ENCODE peak calls at places on chromosomes 1 and 21, in seven cellular contexts. B is BJ, V is H7, W is psoas muscle, C is progenitor cell of endocrine pancreas, P is fibroblast of villous mesenchyme, L is H4. U is an unnamed sample.

GRCh38 chr1:225361176-225361575 is 66.7 kb downstream of the LBR start:
- DNase-seq in B (no peak), V (no peak), W (no peak), C (no peak), P (no peak), L (no peak), U (no peak)

GRCh38 chr1:99675994-99676393 is 30.1 kb downstream of the PALMD start:
- DNase-seq in B (no peak), V (no peak), W (no peak), C (no peak), P (no peak), L (no peak), U (no peak)

GRCh38 chr1:46461809-46462448 is 27.7 kb upstream of the DMBX1 start:
- DNase-seq in B (no peak), V (no peak), W (no peak), C (no peak), P (no peak), L (no peak), U (no peak)

GRCh38 chr1:9312183-9312582 is 19.5 kb downstream of the SPSB1 start:
- DNase-seq in B (no peak), V (no peak), W (no peak), C (no peak), P (peak; percentile 39), L (no peak), U (no peak)

GRCh38 chr1:32743380-32744062 is 41.0 kb upstream of the SYNC start:
- DNase-seq in B (no peak), V (peak; percentile 20), W (no peak), C (no peak), P (no peak), L (no peak), U (no peak)

GRCh38 chr1:234755449-234755863 is 145.5 kb upstream of the IRF2BP2 start:
- DNase-seq in B (peak; percentile 41), V (no peak), W (peak; percentile 77), C (no peak), P (peak; percentile 96), L (peak; percentile 82), U (peak; percentile 44)

GRCh38 chr1:9900142-9901043 is 9.7 kb downstream of the CTNNBIP1 start:
- DNase-seq in B (no peak), V (no peak), W (peak; percentile 44), C (no peak), P (no peak), L (no peak), U (no peak)

GRCh38 chr1:59384443-59384842 is 87.5 kb downstream of the FGGY start:
- DNase-seq in B (no peak), V (no peak), W (no peak), C (no peak), P (no peak), L (no peak), U (no peak)

GRCh38 chr1:14894811-14895524 is 258.6 kb upstream of the TMEM51 start:
- DNase-seq in B (no peak), V (no peak), W (no peak), C (no peak), P (no peak), L (no peak), U (no peak)

GRCh38 chr1:119544165-119544762 is 37.3 kb downstream of the HSD3B1 start:
- DNase-seq in B (no peak), V (peak; percentile 34), W (no peak), C (no peak), P (peak; percentile 7), L (peak; percentile 33), U (no peak)

GRCh38 chr1:235932090-235932510 is 65.4 kb upstream of the LYST start:
- DNase-seq in B (no peak), V (peak; percentile 56), W (no peak), C (no peak), P (no peak), L (peak; percentile 39), U (no peak)

GRCh38 chr1:153441238-153441755 is 19.2 kb downstream of the S100A7 start:
- DNase-seq in B (no peak), V (no peak), W (no peak), C (no peak), P (no peak), L (no peak), U (no peak)

GRCh38 chr1:65421341-65422174 is 1.1 kb downstream of the LEPR start:
- DNase-seq in B (no peak), V (no peak), W (no peak), C (no peak), P (no peak), L (no peak), U (no peak)

GRCh38 chr1:58063095-58063494 is 483.4 kb downstream of the OMA1 start:
- DNase-seq in B (no peak), V (no peak), W (no peak), C (no peak), P (no peak), L (no peak), U (no peak)

GRCh38 chr21:36306872-36307534 is 13.0 kb upstream of the MORC3 start:
- DNase-seq in B (no peak), V (no peak), W (no peak), C (no peak), P (no peak), L (no peak), U (no peak)

GRCh38 chr1:66247415-66248208 is 286.3 kb upstream of the SGIP1 start:
- DNase-seq in B (no peak), V (no peak), W (no peak), C (no peak), P (no peak), L (no peak), U (no peak)

GRCh38 chr1:17438176-17438976 is 1.1 kb downstream of the RCC2 start:
- DNase-seq in B (no peak), V (peak; percentile 88), W (peak; percentile 72), C (peak; percentile 39), P (peak; percentile 62), L (peak; percentile 48), U (no peak)

GRCh38 chr1:20367626-20368025 is 77.0 kb downstream of the VWA5B1 start:
- DNase-seq in B (no peak), V (no peak), W (no peak), C (no peak), P (no peak), L (no peak), U (no peak)

GRCh38 chr1:105591681-105592080 is 1464.8 kb upstream of the PRMT6 start:
- DNase-seq in B (no peak), V (no peak), W (no peak), C (no peak), P (no peak), L (no peak), U (no peak)

GRCh38 chr1:177355575-177355974 is 184.8 kb downstream of the BRINP2 start:
- DNase-seq in B (no peak), V (no peak), W (no peak), C (peak; percentile 12), P (peak; percentile 30), L (no peak), U (no peak)

GRCh38 chr1:246679211-246680177 is 44.7 kb upstream of the SCCPDH start:
- DNase-seq in B (no peak), V (no peak), W (no peak), C (no peak), P (peak; percentile 43), L (no peak), U (no peak)

GRCh38 chr1:58412071-58412580 is 134.4 kb downstream of the OMA1 start:
- DNase-seq in B (peak; percentile 50), V (no peak), W (no peak), C (no peak), P (peak; percentile 47), L (peak; percentile 57), U (peak; percentile 21)

GRCh38 chr1:22053018-22053860 is 730 bp downstream of the CDC42 start:
- DNase-seq in B (no peak), V (peak; percentile 89), W (peak; percentile 70), C (peak; percentile 51), P (peak; percentile 88), L (peak; percentile 60), U (peak; percentile 26)

GRCh38 chr1:9384128-9384527 is 91.4 kb downstream of the SPSB1 start:
- DNase-seq in B (no peak), V (no peak), W (no peak), C (no peak), P (no peak), L (no peak), U (no peak)

GRCh38 chr1:201591981-201592380 is 53.1 kb downstream of the NAV1 start:
- DNase-seq in B (no peak), V (peak; percentile 61), W (no peak), C (no peak), P (no peak), L (no peak), U (no peak)

GRCh38 chr1:91731815-91732214 is 154.1 kb downstream of the TGFBR3 start:
- DNase-seq in B (no peak), V (no peak), W (no peak), C (no peak), P (no peak), L (peak; percentile 54), U (no peak)

GRCh38 chr1:51234721-51235425 is 1.2 kb upstream of the RNF11 start:
- DNase-seq in B (no peak), V (no peak), W (peak; percentile 78), C (no peak), P (peak; percentile 25), L (peak; percentile 78), U (no peak)

GRCh38 chr1:229093546-229094336 is 177.2 kb upstream of the RAB4A start:
- DNase-seq in B (no peak), V (peak; percentile 64), W (no peak), C (no peak), P (no peak), L (no peak), U (no peak)

GRCh38 chr1:222105393-222105737 is 363.5 kb upstream of the DUSP10 start:
- DNase-seq in B (no peak), V (no peak), W (no peak), C (no peak), P (no peak), L (no peak), U (no peak)

GRCh38 chr1:43997295-43997694 is 5.9 kb downstream of the CCDC24 start:
- DNase-seq in B (no peak), V (no peak), W (no peak), C (no peak), P (no peak), L (no peak), U (no peak)

GRCh38 chr1:234933031-234933430 is 195.6 kb downstream of the TOMM20 start:
- DNase-seq in B (no peak), V (no peak), W (peak; percentile 27), C (no peak), P (no peak), L (no peak), U (no peak)

GRCh38 chr1:234309598-234310459 is 63.4 kb upstream of the COA6 start:
- DNase-seq in B (no peak), V (peak; percentile 82), W (peak; percentile 51), C (peak; percentile 51), P (peak; percentile 45), L (peak; percentile 52), U (no peak)

GRCh38 chr1:233614173-233614742 is 352 bp downstream of the KCNK1 start:
- DNase-seq in B (no peak), V (peak; percentile 74), W (peak; percentile 23), C (peak; percentile 38), P (peak; percentile 45), L (no peak), U (no peak)